ENCODE peak calls at places on chromosomes 13 and 19, in five cellular contexts. X, L, C, N and U are unnamed samples.
A peak's percentile ranks its signal among the peaks of the same experiment; 100 is the strongest.

GRCh38 chr13:53201454-53202225 is 173.0 kb downstream of the OLFM4 start:
- DNase-seq in X (no peak), L (no peak), C (no peak), N (no peak), U (no peak)

GRCh38 chr13:44218501-44219240 is 155.0 kb upstream of the SERP2 start:
- DNase-seq in X (peak; percentile 47), L (no peak), C (no peak), N (peak; percentile 67), U (peak; percentile 49)

GRCh38 chr19:46131485-46132143 is 7.1 kb upstream of the IGFL3 start:
- DNase-seq in X (peak; percentile 37), L (peak; percentile 8), C (no peak), N (peak; percentile 16), U (peak; percentile 32)

GRCh38 chr13:30026093-30026492 is 175.7 kb upstream of the UBL3 start:
- DNase-seq in X (peak; percentile 83), L (peak; percentile 94), C (no peak), N (peak; percentile 21), U (peak; percentile 47)

GRCh38 chr19:2761309-2761677 is 21.5 kb upstream of the SLC39A3 start:
- DNase-seq in X (no peak), L (no peak), C (no peak), N (no peak), U (no peak)

GRCh38 chr19:48965033-48965805 is at the start of gene FTL:
- DNase-seq in X (peak; percentile 95), L (peak; percentile 99), C (peak; percentile 89), N (peak; percentile 98), U (peak; percentile 96)

GRCh38 chr19:10086032-10086903 is at the start of gene SHFL:
- DNase-seq in X (peak; percentile 43), L (peak; percentile 87), C (peak; percentile 48), N (peak; percentile 54), U (peak; percentile 64)

GRCh38 chr19:30689474-30689873 is 317.3 kb downstream of the ZNF536 start:
- DNase-seq in X (no peak), L (no peak), C (no peak), N (no peak), U (no peak)

GRCh38 chr13:31818236-31818635 is 78.9 kb downstream of the RXFP2 start:
- DNase-seq in X (no peak), L (peak; percentile 31), C (no peak), N (no peak), U (no peak)

GRCh38 chr13:31815361-31816144 is 76.2 kb downstream of the RXFP2 start:
- DNase-seq in X (no peak), L (no peak), C (no peak), N (no peak), U (no peak)

GRCh38 chr13:31814523-31814922 is 75.2 kb downstream of the RXFP2 start:
- DNase-seq in X (no peak), L (no peak), C (no peak), N (no peak), U (no peak)
- H3K4me3 ChIP-seq in X (no peak overlapping the region), L (no peak overlapping the region), C (no peak overlapping the region), N (no peak overlapping the region), U (no peak overlapping the region)

GRCh38 chr13:110644892-110645521 is 29.7 kb downstream of the NAXD start:
- DNase-seq in X (peak; percentile 83), L (peak; percentile 90), C (no peak), N (peak; percentile 61), U (peak; percentile 50)
- H3K4me3 ChIP-seq in X (no peak overlapping the region), L (no peak overlapping the region), C (no peak overlapping the region), N (no peak overlapping the region), U (no peak overlapping the region)

GRCh38 chr13:34201050-34201913 is 383.3 kb downstream of the RFC3 start:
- DNase-seq in X (peak; percentile 19), L (peak; percentile 77), C (no peak), N (peak; percentile 83), U (no peak)
- H3K4me3 ChIP-seq in X (no peak overlapping the region), L (no peak overlapping the region), C (no peak overlapping the region), N (no peak overlapping the region), U (no peak overlapping the region)

DNA sequence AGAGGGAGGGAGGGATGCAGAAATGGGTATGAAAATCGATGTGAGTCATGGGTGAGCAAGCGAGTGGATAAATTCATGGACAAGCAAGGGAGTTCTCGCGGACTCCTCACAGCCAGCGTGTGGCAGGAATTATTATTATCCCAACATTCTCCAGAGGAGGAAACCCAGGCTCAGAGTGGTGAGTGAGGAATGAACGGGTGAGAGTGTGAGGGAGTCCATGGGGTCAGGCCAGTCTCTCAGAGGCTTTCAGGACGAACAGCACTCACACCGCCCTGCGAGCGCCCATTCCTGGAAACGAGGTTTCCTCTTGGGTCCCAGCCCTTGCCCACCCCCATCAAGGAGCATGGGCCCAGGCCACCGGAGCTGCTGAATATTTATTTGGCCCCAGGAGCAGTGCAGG is 6.3 kb upstream of the DNAAF3 start:
- DNase-seq in X (peak; percentile 29), L (peak; percentile 87), C (no peak), N (peak; percentile 54), U (no peak)
- H3K4me3 ChIP-seq in X (peak overlapping the region; percentile 42), L (peak overlapping the region; percentile 64), C (no peak overlapping the region), N (peak overlapping the region; percentile 56), U (no peak overlapping the region)

DNA sequence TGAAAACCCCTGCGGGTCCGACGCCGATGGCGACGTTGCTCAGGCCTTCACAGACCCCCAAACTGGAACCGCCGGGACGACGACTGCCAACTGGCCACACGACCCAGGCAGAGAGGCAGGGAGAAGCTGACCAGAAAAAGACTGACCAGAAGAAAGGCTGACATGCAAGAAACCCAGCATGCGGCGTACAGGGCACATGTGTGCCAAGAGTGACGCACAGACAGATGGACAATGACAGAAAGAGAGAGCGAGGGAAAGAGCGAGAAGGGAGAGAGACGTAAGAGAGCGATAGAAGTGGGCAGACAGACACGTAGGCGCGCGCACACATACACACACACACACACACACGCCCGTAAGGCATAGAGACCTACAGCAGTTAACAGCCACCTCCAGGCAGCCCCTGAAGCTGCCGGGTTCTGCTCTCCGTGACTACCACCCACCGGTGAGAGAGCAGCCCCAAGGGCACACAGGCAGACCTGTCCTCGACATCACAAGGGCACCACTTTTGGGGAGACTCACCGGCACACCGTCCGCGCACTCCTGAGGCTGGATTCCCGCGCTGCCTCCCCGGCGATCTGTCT is 67.2 kb upstream of the ZNF527 start:
- DNase-seq in X (no peak), L (peak; percentile 8), C (no peak), N (no peak), U (no peak)
- H3K4me3 ChIP-seq in X (peak overlapping the region; percentile 16), L (peak overlapping the region; percentile 29), C (no peak overlapping the region), N (peak overlapping the region; percentile 38), U (no peak overlapping the region)

DNA sequence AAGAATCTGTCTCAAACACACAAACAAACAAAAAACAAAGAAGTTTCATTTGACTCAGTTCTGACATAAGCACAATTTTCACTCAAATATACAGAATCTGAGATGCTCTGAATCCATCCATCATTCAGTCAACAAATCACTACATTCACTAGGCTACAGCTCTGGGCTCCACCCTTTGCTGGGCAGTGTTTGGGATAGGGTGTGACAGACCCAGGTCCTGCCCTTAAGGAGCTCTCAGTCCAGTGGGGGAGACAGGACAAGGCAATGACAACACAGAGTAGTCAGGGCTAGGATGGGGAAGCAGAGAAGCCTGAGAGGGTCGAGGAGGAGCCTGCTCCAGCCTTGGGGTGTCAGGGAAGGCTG is 45.3 kb downstream of the SPTBN4 start:
- DNase-seq in X (no peak), L (no peak), C (no peak), N (no peak), U (no peak)
- H3K4me3 ChIP-seq in X (no peak overlapping the region), L (no peak overlapping the region), C (no peak overlapping the region), N (no peak overlapping the region), U (no peak overlapping the region)

DNA sequence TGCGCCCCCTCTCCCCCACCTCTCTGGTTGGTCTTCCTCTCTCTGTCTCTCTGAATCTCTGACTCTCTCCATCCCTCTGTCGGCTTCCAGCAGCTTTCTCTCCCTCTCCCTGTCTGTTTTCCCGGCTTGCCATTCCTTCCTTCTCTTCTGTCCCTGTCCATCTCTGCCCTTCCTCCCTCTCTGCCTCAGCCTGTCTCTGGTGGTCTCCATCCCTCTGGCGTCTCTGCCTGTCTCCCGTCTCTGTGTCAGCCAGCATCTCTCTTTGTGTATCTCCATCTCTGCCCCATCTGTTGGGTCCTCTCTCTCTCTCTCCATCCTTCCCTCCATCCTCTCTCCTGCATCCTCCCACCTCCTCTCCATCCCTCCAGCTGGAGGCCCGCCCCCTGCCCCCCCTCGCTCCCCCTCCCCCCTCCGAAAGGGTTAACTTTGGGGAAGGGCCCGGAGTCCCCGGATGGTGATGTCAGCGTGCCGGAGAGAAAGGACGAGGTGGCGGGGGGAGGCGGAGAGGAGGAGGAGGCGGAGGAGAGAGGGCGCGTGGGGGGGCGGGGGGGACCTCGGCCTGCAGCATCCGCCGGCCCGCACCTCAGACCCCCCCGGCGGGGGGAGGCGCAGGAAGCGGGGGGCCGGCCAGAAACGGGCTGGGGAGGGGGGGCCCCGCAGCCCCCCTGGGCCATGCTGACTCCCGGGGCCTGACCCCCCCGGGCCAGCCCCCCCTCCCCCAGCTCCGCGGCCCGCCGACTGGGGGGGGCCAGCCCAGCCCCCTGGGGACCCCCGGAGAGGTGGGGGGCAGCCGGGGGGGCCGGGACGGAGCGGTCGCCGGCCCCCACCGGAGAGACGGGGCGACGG is at the start of gene BRSK1:
- DNase-seq in X (peak; percentile 51), L (peak; percentile 85), C (no peak), N (peak; percentile 60), U (no peak)
- H3K4me3 ChIP-seq in X (peak within 1 kb of the TSS; percentile 49), L (peak within 1 kb of the TSS; percentile 53), C (no peak within 1 kb of the TSS), N (peak within 1 kb of the TSS; percentile 51), U (no peak within 1 kb of the TSS)

GRCh38 chr13:37645181-37645580 is 46.6 kb upstream of the POSTN start:
- DNase-seq in X (no peak), L (no peak), C (no peak), N (no peak), U (no peak)
- H3K4me3 ChIP-seq in X (no peak overlapping the region), L (no peak overlapping the region), C (no peak overlapping the region), N (no peak overlapping the region), U (no peak overlapping the region)